ENCODE peak calls at places on chromosome 14, in seven cellular contexts. O is body of pancreas, U is Panc1, M is psoas muscle, H is prostate gland, P is SK-N-SH, K is tibial artery. Q is an unnamed sample. For H3K27me3, the result is how much of the 10 kb centered on the place peaks cover.

GRCh38 chr14:68824517-68825347 is 31.9 kb upstream of the ZFP36L1 start:
- DNase-seq in O (peak), U (peak), M (peak), H (peak), P (peak), K (peak), Q (peak)

GRCh38 chr14:88765130-88765529 is 27.6 kb downstream of the EML5 start:
- DNase-seq in O (no peak), U (no peak), M (no peak), H (no peak), P (no peak), K (no peak), Q (no peak)

GRCh38 chr14:53306926-53307325 is 153.8 kb upstream of the DDHD1 start:
- DNase-seq in O (no peak), U (no peak), M (no peak), H (no peak), P (no peak), K (no peak), Q (no peak)

GRCh38 chr14:85596562-85596961 is 66.6 kb downstream of the FLRT2 start:
- DNase-seq in O (no peak), U (no peak), M (no peak), H (no peak), P (no peak), K (no peak), Q (peak)

GRCh38 chr14:67162390-67162789 is 26.9 kb upstream of the GARIN2 start:
- DNase-seq in O (no peak), U (no peak), M (no peak), H (no peak), P (no peak), K (no peak), Q (no peak)

GRCh38 chr14:66717571-66718140 is 209.7 kb downstream of the GPHN start:
- DNase-seq in O (no peak), U (no peak), M (no peak), H (no peak), P (no peak), K (no peak), Q (no peak)

GRCh38 chr14:106460916-106461315 is 934.5 kb downstream of the TMEM121 start:
- DNase-seq in O (no peak), U (no peak), M (no peak), H (no peak), P (no peak), K (no peak), Q (no peak)

GRCh38 chr14:59632381-59632780 is 55.8 kb upstream of the CCDC175 start:
- DNase-seq in O (peak), U (no peak), M (no peak), H (peak), P (peak), K (no peak), Q (peak)

GRCh38 chr14:97491697-97492096 is 694.5 kb downstream of the VRK1 start:
- DNase-seq in O (no peak), U (no peak), M (no peak), H (no peak), P (no peak), K (no peak), Q (no peak)

GRCh38 chr14:37622231-37622923 is 26.9 kb downstream of the TTC6 start:
- DNase-seq in O (no peak), U (no peak), M (no peak), H (no peak), P (no peak), K (no peak), Q (no peak)

GRCh38 chr14:41986083-41986645 is 379.5 kb downstream of the LRFN5 start:
- DNase-seq in O (no peak), U (no peak), M (no peak), H (no peak), P (no peak), K (no peak), Q (no peak)

GRCh38 chr14:51849095-51849494 is 11.3 kb upstream of the GNG2 start:
- DNase-seq in O (no peak), U (no peak), M (no peak), H (no peak), P (no peak), K (no peak), Q (no peak)

GRCh38 chr14:50599700-50600444 is 39.9 kb downstream of the ATL1 start:
- DNase-seq in O (no peak), U (peak), M (no peak), H (no peak), P (peak), K (no peak), Q (no peak)

GRCh38 chr14:69183735-69184134 is 7.6 kb upstream of the EXD2 start:
- DNase-seq in O (no peak), U (no peak), M (no peak), H (no peak), P (no peak), K (no peak), Q (no peak)

GRCh38 chr14:68546839-68547238 is 246.0 kb downstream of the ZFP36L1 start:
- DNase-seq in O (no peak), U (no peak), M (no peak), H (no peak), P (no peak), K (peak), Q (no peak)

GRCh38 chr14:92517761-92518160 is 4.2 kb downstream of the RIN3 start:
- DNase-seq in O (no peak), U (no peak), M (no peak), H (no peak), P (no peak), K (no peak), Q (no peak)

GRCh38 chr14:42884100-42884499 is 1277.4 kb downstream of the LRFN5 start:
- DNase-seq in O (no peak), U (peak), M (no peak), H (no peak), P (no peak), K (no peak), Q (no peak)

GRCh38 chr14:56555921-56556570 is 23.6 kb upstream of the TMEM260 start:
- DNase-seq in O (no peak), U (peak), M (no peak), H (no peak), P (peak), K (no peak), Q (no peak)

GRCh38 chr14:51609251-51609986 is 42.3 kb upstream of the FRMD6 start:
- DNase-seq in O (no peak), U (no peak), M (no peak), H (no peak), P (no peak), K (no peak), Q (no peak)

GRCh38 chr14:100988011-100988410 is 84.5 kb upstream of the RTL1 start:
- DNase-seq in O (no peak), U (no peak), M (no peak), H (no peak), P (no peak), K (no peak), Q (no peak)

GRCh38 chr14:55731881-55732498 is 152.0 kb downstream of the KTN1 start:
- DNase-seq in O (peak), U (no peak), M (no peak), H (no peak), P (no peak), K (peak), Q (peak)

GRCh38 chr14:92540472-92541048 is 27.0 kb downstream of the RIN3 start:
- DNase-seq in O (peak), U (peak), M (peak), H (peak), P (peak), K (peak), Q (peak)

GRCh38 chr14:91021991-91022621 is 38.3 kb downstream of the RPS6KA5 start:
- DNase-seq in O (no peak), U (no peak), M (no peak), H (no peak), P (no peak), K (no peak), Q (no peak)

GRCh38 chr14:55898938-55899337 is 219.3 kb upstream of the PELI2 start:
- DNase-seq in O (no peak), U (no peak), M (no peak), H (no peak), P (no peak), K (no peak), Q (no peak)

GRCh38 chr14:99524804-99525698 is 43.8 kb downstream of the CCNK start:
- DNase-seq in O (no peak), U (no peak), M (peak), H (peak), P (peak), K (no peak), Q (no peak)

GRCh38 chr14:96737869-96738268 is 59.3 kb upstream of the VRK1 start:
- DNase-seq in O (no peak), U (no peak), M (no peak), H (no peak), P (no peak), K (no peak), Q (no peak)

GRCh38 chr14:93369393-93370266 is 22.6 kb downstream of the COX8C start:
- DNase-seq in O (no peak), U (no peak), M (no peak), H (no peak), P (no peak), K (no peak), Q (peak)

GRCh38 chr14:100303179-100303578 is 3.1 kb downstream of the SLC25A29 start:
- DNase-seq in O (no peak), U (no peak), M (no peak), H (no peak), P (peak), K (no peak), Q (no peak)

GRCh38 chr14:77862154-77862783 is 62.4 kb downstream of the ADCK1 start:
- DNase-seq in O (peak), U (peak), M (peak), H (peak), P (peak), K (peak), Q (peak)

GRCh38 chr14:24481622-24482324 is 26.3 kb downstream of the CMA1 start:
- DNase-seq in O (peak), U (peak), M (peak), H (no peak), P (peak), K (no peak), Q (peak)

GRCh38 chr14:95204705-95205104 is 47.4 kb upstream of the DICER1 start:
- DNase-seq in O (no peak), U (no peak), M (no peak), H (no peak), P (no peak), K (no peak), Q (no peak)

GRCh38 chr14:79356040-79356439 is 855.3 kb downstream of the DIO2 start:
- DNase-seq in O (no peak), U (no peak), M (no peak), H (no peak), P (no peak), K (no peak), Q (no peak)

GRCh38 chr14:56044196-56044595 is 74.0 kb upstream of the PELI2 start:
- DNase-seq in O (no peak), U (no peak), M (no peak), H (no peak), P (no peak), K (no peak), Q (no peak)

GRCh38 chr14:95302667-95303066 is 17.0 kb downstream of the CLMN start:
- DNase-seq in O (no peak), U (no peak), M (no peak), H (no peak), P (no peak), K (no peak), Q (no peak)

GRCh38 chr14:39016733-39017095 is 86.3 kb downstream of the SEC23A start:
- DNase-seq in O (no peak), U (no peak), M (no peak), H (no peak), P (no peak), K (no peak), Q (no peak)

GRCh38 chr14:52834440-52834842 is 43.0 kb upstream of the GNPNAT1 start:
- DNase-seq in O (no peak), U (no peak), M (no peak), H (no peak), P (peak), K (no peak), Q (no peak)

GRCh38 chr14:51165415-51165814 is 70.5 kb upstream of the TRIM9 start:
- DNase-seq in O (no peak), U (no peak), M (no peak), H (no peak), P (no peak), K (no peak), Q (no peak)

GRCh38 chr14:63308723-63309317 is 9.9 kb downstream of the GPHB5 start:
- DNase-seq in O (peak), U (no peak), M (no peak), H (no peak), P (peak), K (no peak), Q (peak)

GRCh38 chr14:74425525-74426201 is 347 bp downstream of the SYNDIG1L start:
- DNase-seq in O (peak), U (no peak), M (peak), H (no peak), P (peak), K (no peak), Q (peak)
- H3K27me3 ChIP-seq in O (under half), U (under half), M (under half), H (under half), P (under half), K (under half), Q (under half)

GRCh38 chr14:102407258-102407657 is 44.5 kb downstream of the TECPR2 start:
- DNase-seq in O (no peak), U (no peak), M (no peak), H (no peak), P (no peak), K (no peak), Q (no peak)

GRCh38 chr14:102403028-102403427 is 40.3 kb downstream of the TECPR2 start:
- DNase-seq in O (no peak), U (no peak), M (no peak), H (no peak), P (no peak), K (no peak), Q (no peak)

GRCh38 chr14:102408729-102409128 is 46.0 kb downstream of the TECPR2 start:
- DNase-seq in O (no peak), U (no peak), M (no peak), H (no peak), P (no peak), K (no peak), Q (peak)
- H3K27ac ChIP-seq in O (no peak), U (no peak), M (peak), H (no peak), P (no peak), K (peak), Q (no peak)

GRCh38 chr14:102507891-102508312 is 1.7 kb downstream of the ANKRD9 start:
- DNase-seq in O (no peak), U (no peak), M (no peak), H (no peak), P (no peak), K (no peak), Q (no peak)
- TF ChIP-seq CTCF in O (no peak), U (no peak), M (no peak), H (no peak), P (no peak), K (no peak), Q (no peak)

GRCh38 chr14:72679591-72680151 is 214.2 kb downstream of the DPF3 start:
- DNase-seq in O (no peak), U (no peak), M (no peak), H (no peak), P (peak), K (no peak), Q (no peak)
- H3K27me3 ChIP-seq in O (under half), U (under half), M (under half), H (under half), P (under half), K (under half), Q (under half)

GRCh38 chr14:104682107-104682593 is 7.3 kb upstream of the INF2 start:
- DNase-seq in O (no peak), U (no peak), M (no peak), H (no peak), P (peak), K (no peak), Q (no peak)

GRCh38 chr14:104680056-104680805 is 9.2 kb upstream of the INF2 start:
- DNase-seq in O (peak), U (no peak), M (peak), H (no peak), P (no peak), K (peak), Q (no peak)

GRCh38 chr14:104683653-104684448 is 5.6 kb upstream of the INF2 start:
- DNase-seq in O (no peak), U (no peak), M (no peak), H (no peak), P (no peak), K (no peak), Q (no peak)

GRCh38 chr14:104680806-104681688 is 8.4 kb upstream of the INF2 start:
- DNase-seq in O (peak), U (no peak), M (peak), H (peak), P (no peak), K (peak), Q (no peak)

DNA sequence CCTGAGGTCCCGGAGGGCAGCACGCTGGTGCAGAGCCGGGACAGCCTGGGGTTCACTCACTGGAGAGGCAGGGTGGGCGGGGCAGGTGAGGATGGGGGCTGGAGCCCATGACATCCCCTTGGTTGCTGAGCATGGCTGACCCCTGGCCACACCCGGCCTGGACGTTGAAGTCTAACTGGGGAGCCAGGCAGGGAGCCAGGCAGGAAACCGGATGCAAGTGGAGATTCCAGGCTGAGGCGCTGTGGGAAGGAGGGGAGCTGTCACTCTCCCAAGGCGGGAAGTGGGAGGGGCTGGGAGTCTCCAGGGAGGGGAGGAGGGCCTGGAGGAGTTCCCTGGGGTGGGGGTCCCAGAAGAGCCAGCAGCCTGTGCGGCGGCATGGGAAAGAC is 7.7 kb upstream of the INF2 start:
- DNase-seq in O (peak), U (no peak), M (peak), H (peak), P (peak), K (peak), Q (peak)
- H3K27ac ChIP-seq in O (peak), U (peak), M (peak), H (peak), P (peak), K (peak), Q (no peak)

GRCh38 chr14:64801800-64802199 is 77.9 kb downstream of the SPTB start:
- DNase-seq in O (no peak), U (no peak), M (no peak), H (no peak), P (peak), K (no peak), Q (no peak)
- TF ChIP-seq CTCF in O (no peak), U (peak), M (peak), H (no peak), P (peak), K (peak), Q (no peak)

DNA sequence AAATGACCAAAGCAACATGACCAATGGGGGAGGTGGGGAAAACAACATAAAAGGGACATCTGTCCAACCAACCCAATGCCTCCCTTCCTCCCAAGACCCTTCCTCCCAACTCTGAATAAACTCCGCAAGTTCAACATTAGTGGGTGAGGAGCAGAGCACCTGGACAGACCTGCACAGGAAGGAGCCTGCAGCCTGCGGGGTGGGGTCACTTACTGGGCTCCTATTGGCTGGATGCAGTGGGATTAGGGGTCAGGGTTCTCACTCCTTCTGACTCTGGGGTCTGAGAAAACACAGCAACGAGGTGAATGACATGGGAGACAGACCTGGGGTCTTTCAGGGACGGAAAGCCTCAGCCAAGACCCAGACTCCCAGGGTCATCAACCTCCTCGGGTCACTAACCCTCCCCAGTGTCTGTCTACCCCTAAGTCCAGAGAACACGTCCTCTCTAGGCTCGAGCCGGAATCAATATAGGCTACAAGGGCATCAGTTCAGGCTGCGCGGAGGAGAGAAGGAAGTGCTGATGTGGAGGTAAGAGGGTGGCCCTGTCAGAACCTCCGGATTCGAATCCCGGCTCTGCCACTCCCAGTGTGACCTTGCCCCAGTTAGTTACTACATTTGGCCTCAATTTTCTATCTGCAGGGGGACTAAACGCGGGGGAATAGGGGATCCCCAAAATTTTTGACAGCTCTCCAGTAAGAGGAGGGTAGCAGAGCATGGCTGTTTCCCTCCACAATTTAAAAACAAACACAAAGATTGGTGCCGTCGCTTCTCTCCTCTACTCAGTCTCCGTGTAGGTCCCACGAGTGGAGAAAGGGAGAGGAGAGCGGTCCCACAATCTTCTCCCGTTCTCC is 819 bp downstream of the NDRG2 start:
- DNase-seq in O (no peak), U (no peak), M (peak), H (no peak), P (no peak), K (no peak), Q (no peak)
- H3K27me3 ChIP-seq in O (under half), U (under half), M (under half), H (under half), P (under half), K (under half), Q (under half)

GRCh38 chr14:81427348-81428058 is 27.4 kb upstream of the STON2 start:
- DNase-seq in O (no peak), U (no peak), M (peak), H (no peak), P (peak), K (peak), Q (no peak)
- H3K27ac ChIP-seq in O (no peak), U (no peak), M (peak), H (no peak), P (no peak), K (no peak), Q (no peak)

GRCh38 chr14:75196468-75196867 is 20.1 kb upstream of the TMED10 start:
- DNase-seq in O (peak), U (no peak), M (no peak), H (no peak), P (no peak), K (no peak), Q (no peak)
- TF ChIP-seq CTCF in O (no peak), U (no peak), M (no peak), H (no peak), P (no peak), K (no peak), Q (no peak)